ENCODE peak calls at places on chromosomes 1 and 21, in six cellular contexts. One of them, this sample, is unnamed.

GRCh38 chr1:70003509-70003908 is 201.9 kb downstream of the LRRC40 start:
- DNase-seq in GM10248: no peak
- DNase-seq in AG04449: no peak
- DNase-seq in ovary: no peak
- DNase-seq in hepatocyte: no peak
- DNase-seq in activated B cell treated with CpG ODN at 0.5 μM for 24 hours: no peak
- DNase-seq in this sample: no peak

GRCh38 chr1:17502326-17502778 is 37.1 kb upstream of the ARHGEF10L start:
- DNase-seq in AG04449: peak; percentile 57
- DNase-seq in hepatocyte: peak; percentile 92
- DNase-seq in GM10248: peak; percentile 77
- DNase-seq in activated B cell treated with CpG ODN at 0.5 μM for 24 hours: peak; percentile 50
- DNase-seq in ovary: peak; percentile 77
- DNase-seq in this sample: peak; percentile 71

GRCh38 chr1:230125633-230126528 is 58.8 kb downstream of the GALNT2 start:
- DNase-seq in activated B cell treated with CpG ODN at 0.5 μM for 24 hours: no peak
- DNase-seq in ovary: no peak
- DNase-seq in GM10248: no peak
- DNase-seq in hepatocyte: no peak
- DNase-seq in AG04449: no peak
- DNase-seq in this sample: no peak

GRCh38 chr21:14773777-14774345 is 227.7 kb upstream of the SAMSN1 start:
- DNase-seq in GM10248: peak; percentile 21
- DNase-seq in activated B cell treated with CpG ODN at 0.5 μM for 24 hours: peak; percentile 28
- DNase-seq in ovary: no peak
- DNase-seq in hepatocyte: peak; percentile 35
- DNase-seq in AG04449: no peak
- DNase-seq in this sample: peak; percentile 58

GRCh38 chr1:165403835-165404482 is 41.0 kb downstream of the RXRG start:
- DNase-seq in AG04449: no peak
- DNase-seq in ovary: no peak
- DNase-seq in activated B cell treated with CpG ODN at 0.5 μM for 24 hours: no peak
- DNase-seq in GM10248: peak; percentile 46
- DNase-seq in hepatocyte: peak; percentile 57
- DNase-seq in this sample: no peak

GRCh38 chr1:65069186-65069585 is 78.8 kb upstream of the AK4 start:
- DNase-seq in GM10248: no peak
- DNase-seq in AG04449: no peak
- DNase-seq in ovary: no peak
- DNase-seq in hepatocyte: no peak
- DNase-seq in activated B cell treated with CpG ODN at 0.5 μM for 24 hours: no peak
- DNase-seq in this sample: peak; percentile 62

GRCh38 chr1:166822385-166822784 is 16.9 kb upstream of the POGK start:
- DNase-seq in activated B cell treated with CpG ODN at 0.5 μM for 24 hours: no peak
- DNase-seq in ovary: no peak
- DNase-seq in AG04449: no peak
- DNase-seq in GM10248: no peak
- DNase-seq in hepatocyte: no peak
- DNase-seq in this sample: no peak

GRCh38 chr1:183159960-183160359 is 26.1 kb upstream of the LAMC2 start:
- DNase-seq in hepatocyte: peak; percentile 89
- DNase-seq in activated B cell treated with CpG ODN at 0.5 μM for 24 hours: no peak
- DNase-seq in AG04449: no peak
- DNase-seq in GM10248: no peak
- DNase-seq in ovary: no peak
- DNase-seq in this sample: no peak

GRCh38 chr1:6014130-6014999 is 22.1 kb upstream of the NPHP4 start:
- DNase-seq in hepatocyte: no peak
- DNase-seq in ovary: no peak
- DNase-seq in GM10248: no peak
- DNase-seq in activated B cell treated with CpG ODN at 0.5 μM for 24 hours: no peak
- DNase-seq in AG04449: no peak
- DNase-seq in this sample: peak; percentile 69

GRCh38 chr1:47764461-47765046 is 232.6 kb downstream of the TRABD2B start:
- DNase-seq in hepatocyte: no peak
- DNase-seq in GM10248: no peak
- DNase-seq in ovary: no peak
- DNase-seq in activated B cell treated with CpG ODN at 0.5 μM for 24 hours: no peak
- DNase-seq in AG04449: no peak
- DNase-seq in this sample: no peak

GRCh38 chr1:119611701-119612113 is 36.4 kb downstream of the ZNF697 start:
- DNase-seq in GM10248: peak; percentile 75
- DNase-seq in hepatocyte: peak; percentile 88
- DNase-seq in AG04449: no peak
- DNase-seq in ovary: peak; percentile 42
- DNase-seq in activated B cell treated with CpG ODN at 0.5 μM for 24 hours: no peak
- DNase-seq in this sample: peak; percentile 62

GRCh38 chr1:169892819-169893644 is 664 bp downstream of the SCYL3 start:
- DNase-seq in GM10248: no peak
- DNase-seq in hepatocyte: peak; percentile 23
- DNase-seq in AG04449: no peak
- DNase-seq in activated B cell treated with CpG ODN at 0.5 μM for 24 hours: no peak
- DNase-seq in ovary: peak; percentile 48
- DNase-seq in this sample: no peak

GRCh38 chr1:8396083-8396911 is 78.4 kb downstream of the SLC45A1 start:
- DNase-seq in hepatocyte: no peak
- DNase-seq in activated B cell treated with CpG ODN at 0.5 μM for 24 hours: no peak
- DNase-seq in ovary: no peak
- DNase-seq in GM10248: no peak
- DNase-seq in AG04449: no peak
- DNase-seq in this sample: no peak

GRCh38 chr1:22652457-22652856 is 579 bp upstream of the C1QB start:
- DNase-seq in ovary: no peak
- DNase-seq in activated B cell treated with CpG ODN at 0.5 μM for 24 hours: no peak
- DNase-seq in hepatocyte: no peak
- DNase-seq in GM10248: no peak
- DNase-seq in AG04449: no peak
- DNase-seq in this sample: no peak

GRCh38 chr1:22652881-22653316 is at the start of gene C1QB:
- DNase-seq in ovary: no peak
- DNase-seq in activated B cell treated with CpG ODN at 0.5 μM for 24 hours: no peak
- DNase-seq in AG04449: no peak
- DNase-seq in GM10248: no peak
- DNase-seq in hepatocyte: no peak
- DNase-seq in this sample: no peak

GRCh38 chr1:22653741-22654140 is 705 bp downstream of the C1QB start:
- DNase-seq in GM10248: no peak
- DNase-seq in ovary: no peak
- DNase-seq in hepatocyte: no peak
- DNase-seq in AG04449: no peak
- DNase-seq in activated B cell treated with CpG ODN at 0.5 μM for 24 hours: no peak
- DNase-seq in this sample: no peak

GRCh38 chr1:22658385-22659163 is 5.5 kb downstream of the C1QB start:
- DNase-seq in hepatocyte: no peak
- DNase-seq in ovary: no peak
- DNase-seq in GM10248: no peak
- DNase-seq in AG04449: no peak
- DNase-seq in activated B cell treated with CpG ODN at 0.5 μM for 24 hours: no peak
- DNase-seq in this sample: no peak

GRCh38 chr1:22654692-22655091 is 1.7 kb downstream of the C1QB start:
- DNase-seq in ovary: no peak
- DNase-seq in AG04449: no peak
- DNase-seq in GM10248: no peak
- DNase-seq in activated B cell treated with CpG ODN at 0.5 μM for 24 hours: no peak
- DNase-seq in hepatocyte: no peak
- DNase-seq in this sample: no peak
- TF ChIP-seq CTCF in ovary: no peak
- TF ChIP-seq CTCF in AG04449: no peak
- TF ChIP-seq CTCF in GM10248: no peak
- TF ChIP-seq CTCF in activated B cell treated with CpG ODN at 0.5 μM for 24 hours: no peak
- TF ChIP-seq CTCF in hepatocyte: no peak
- TF ChIP-seq CTCF in this sample: no peak

GRCh38 chr1:39088658-39089057 is 62.5 kb downstream of the NDUFS5 start:
- DNase-seq in hepatocyte: no peak
- DNase-seq in activated B cell treated with CpG ODN at 0.5 μM for 24 hours: no peak
- DNase-seq in GM10248: no peak
- DNase-seq in AG04449: no peak
- DNase-seq in ovary: no peak
- DNase-seq in this sample: no peak
- TF ChIP-seq CTCF in hepatocyte: no peak
- TF ChIP-seq CTCF in activated B cell treated with CpG ODN at 0.5 μM for 24 hours: no peak
- TF ChIP-seq CTCF in GM10248: no peak
- TF ChIP-seq CTCF in AG04449: no peak
- TF ChIP-seq CTCF in ovary: no peak
- TF ChIP-seq CTCF in this sample: no peak

DNA sequence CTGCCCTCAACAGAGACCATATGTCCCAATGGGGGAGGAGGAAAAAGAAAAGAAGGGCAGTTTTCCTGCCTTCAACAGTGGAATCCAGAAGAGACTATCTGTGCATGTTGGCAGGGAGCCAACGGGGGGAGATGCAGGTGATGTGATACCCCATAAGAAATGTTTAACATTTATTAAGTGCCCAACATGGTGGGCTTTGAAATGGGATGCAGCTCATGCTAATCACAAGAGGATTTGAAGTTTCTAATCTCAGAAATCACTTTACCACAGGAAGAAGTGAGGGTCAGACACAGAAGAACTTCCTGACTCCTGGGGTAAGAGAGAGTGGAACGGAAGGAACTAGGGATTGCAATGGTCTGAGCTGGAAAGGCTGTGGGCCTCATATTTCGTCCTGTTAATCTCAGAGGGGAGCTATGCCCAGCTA is 16.2 kb downstream of the CSRP1 start:
- DNase-seq in hepatocyte: no peak
- DNase-seq in AG04449: no peak
- DNase-seq in GM10248: no peak
- DNase-seq in activated B cell treated with CpG ODN at 0.5 μM for 24 hours: no peak
- DNase-seq in ovary: no peak
- DNase-seq in this sample: no peak
- TF ChIP-seq CTCF in hepatocyte: no peak
- TF ChIP-seq CTCF in AG04449: no peak
- TF ChIP-seq CTCF in GM10248: no peak
- TF ChIP-seq CTCF in activated B cell treated with CpG ODN at 0.5 μM for 24 hours: no peak
- TF ChIP-seq CTCF in ovary: no peak
- TF ChIP-seq CTCF in this sample: no peak

GRCh38 chr1:58430355-58431335 is 115.9 kb downstream of the OMA1 start:
- DNase-seq in hepatocyte: no peak
- DNase-seq in ovary: no peak
- DNase-seq in activated B cell treated with CpG ODN at 0.5 μM for 24 hours: no peak
- DNase-seq in AG04449: no peak
- DNase-seq in GM10248: no peak
- DNase-seq in this sample: no peak

GRCh38 chr1:58434181-58434580 is 112.3 kb downstream of the OMA1 start:
- DNase-seq in AG04449: no peak
- DNase-seq in hepatocyte: no peak
- DNase-seq in activated B cell treated with CpG ODN at 0.5 μM for 24 hours: no peak
- DNase-seq in GM10248: no peak
- DNase-seq in ovary: no peak
- DNase-seq in this sample: no peak

GRCh38 chr1:58431847-58432246 is 114.7 kb downstream of the OMA1 start:
- DNase-seq in hepatocyte: no peak
- DNase-seq in AG04449: no peak
- DNase-seq in GM10248: no peak
- DNase-seq in ovary: no peak
- DNase-seq in activated B cell treated with CpG ODN at 0.5 μM for 24 hours: no peak
- DNase-seq in this sample: no peak

GRCh38 chr1:58434587-58434986 is 111.9 kb downstream of the OMA1 start:
- DNase-seq in activated B cell treated with CpG ODN at 0.5 μM for 24 hours: no peak
- DNase-seq in AG04449: no peak
- DNase-seq in hepatocyte: no peak
- DNase-seq in GM10248: no peak
- DNase-seq in ovary: no peak
- DNase-seq in this sample: no peak

DNA sequence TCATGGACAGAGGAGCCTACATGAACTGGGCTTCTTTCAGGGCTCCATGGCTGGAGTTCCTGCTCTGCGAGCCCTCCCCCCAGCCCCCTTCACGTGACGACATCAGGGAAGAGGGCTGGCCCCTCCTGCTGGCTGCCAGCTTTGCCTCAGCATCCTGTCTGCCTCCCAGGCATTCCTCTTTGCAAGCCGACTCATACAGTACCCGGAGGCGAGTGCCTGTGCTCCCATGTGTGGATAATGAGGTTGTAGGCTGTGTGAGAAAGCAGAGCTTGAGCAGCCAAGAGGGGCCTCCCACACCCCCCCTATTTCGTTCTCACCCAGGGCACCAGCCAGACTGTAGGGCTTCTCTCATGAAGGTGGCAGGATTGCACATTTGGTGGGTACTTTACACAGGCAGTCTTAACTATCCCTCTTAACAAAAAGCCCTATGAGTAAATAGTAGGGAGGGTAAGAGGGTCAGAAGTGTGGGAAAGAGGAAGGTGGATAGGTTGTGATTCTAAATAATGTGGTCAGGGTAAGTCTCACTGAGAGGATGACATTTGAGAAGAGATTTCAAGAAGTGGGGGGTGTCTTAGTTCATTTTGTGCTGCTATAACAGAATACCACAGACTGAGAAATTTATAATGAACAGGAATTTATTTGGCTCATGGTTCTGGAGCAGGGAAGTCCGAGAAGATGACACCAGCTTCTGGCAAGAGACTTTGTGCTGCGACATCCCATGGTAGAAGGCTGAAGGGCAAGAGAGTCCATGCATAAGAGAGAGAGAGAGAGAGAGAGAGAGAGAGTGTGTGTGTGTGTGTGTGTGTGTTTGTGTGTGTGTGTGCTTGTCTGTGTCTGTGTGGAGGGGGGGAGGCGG is 113.5 kb downstream of the OMA1 start:
- DNase-seq in GM10248: peak; percentile 17
- DNase-seq in activated B cell treated with CpG ODN at 0.5 μM for 24 hours: no peak
- DNase-seq in hepatocyte: peak; percentile 28
- DNase-seq in ovary: no peak
- DNase-seq in AG04449: peak; percentile 68
- DNase-seq in this sample: no peak
- TF ChIP-seq CTCF in GM10248: no peak
- TF ChIP-seq CTCF in activated B cell treated with CpG ODN at 0.5 μM for 24 hours: no peak
- TF ChIP-seq CTCF in hepatocyte: no peak
- TF ChIP-seq CTCF in ovary: no peak
- TF ChIP-seq CTCF in AG04449: peak; percentile 33
- TF ChIP-seq CTCF in this sample: no peak

GRCh38 chr1:240667351-240667750 is 55.4 kb upstream of the GREM2 start:
- DNase-seq in hepatocyte: no peak
- DNase-seq in ovary: peak; percentile 12
- DNase-seq in activated B cell treated with CpG ODN at 0.5 μM for 24 hours: no peak
- DNase-seq in AG04449: no peak
- DNase-seq in GM10248: no peak
- DNase-seq in this sample: no peak
- TF ChIP-seq CTCF in hepatocyte: no peak
- TF ChIP-seq CTCF in ovary: no peak
- TF ChIP-seq CTCF in activated B cell treated with CpG ODN at 0.5 μM for 24 hours: no peak
- TF ChIP-seq CTCF in AG04449: no peak
- TF ChIP-seq CTCF in GM10248: no peak
- TF ChIP-seq CTCF in this sample: no peak

GRCh38 chr1:67298762-67299161 is 8.9 kb upstream of the IL12RB2 start:
- DNase-seq in GM10248: no peak
- DNase-seq in hepatocyte: no peak
- DNase-seq in activated B cell treated with CpG ODN at 0.5 μM for 24 hours: no peak
- DNase-seq in AG04449: no peak
- DNase-seq in ovary: no peak
- DNase-seq in this sample: no peak
- TF ChIP-seq CTCF in GM10248: no peak
- TF ChIP-seq CTCF in hepatocyte: no peak
- TF ChIP-seq CTCF in activated B cell treated with CpG ODN at 0.5 μM for 24 hours: no peak
- TF ChIP-seq CTCF in AG04449: no peak
- TF ChIP-seq CTCF in ovary: no peak
- TF ChIP-seq CTCF in this sample: no peak